ENCODE peak calls at places on chromosomes 3 and 15, in seven cellular contexts. One of them, this sample, is unnamed.

GRCh38 chr15:66459818-66460615 is 37.5 kb downstream of the SNAPC5 start:
- DNase-seq in Panc1: no peak
- DNase-seq in H1: no peak
- DNase-seq in HepG2: no peak
- DNase-seq in HCT116: no peak
- DNase-seq in K562: no peak
- DNase-seq in GM12878: no peak
- DNase-seq in this sample: no peak

GRCh38 chr15:52128568-52128967 is 16.0 kb upstream of the BCL2L10 start:
- DNase-seq in Panc1: no peak
- DNase-seq in H1: no peak
- DNase-seq in HepG2: no peak
- DNase-seq in HCT116: no peak
- DNase-seq in K562: no peak
- DNase-seq in GM12878: no peak
- DNase-seq in this sample: no peak

GRCh38 chr3:64129581-64129980 is 95.7 kb downstream of the PRICKLE2 start:
- DNase-seq in Panc1: no peak
- DNase-seq in H1: no peak
- DNase-seq in HepG2: no peak
- DNase-seq in HCT116: no peak
- DNase-seq in K562: no peak
- DNase-seq in GM12878: no peak
- DNase-seq in this sample: no peak

GRCh38 chr15:92616621-92617179 is 38.9 kb downstream of the FAM174B start:
- DNase-seq in Panc1: no peak
- DNase-seq in H1: no peak
- DNase-seq in HepG2: no peak
- DNase-seq in HCT116: no peak
- DNase-seq in K562: peak
- DNase-seq in GM12878: no peak
- DNase-seq in this sample: no peak

GRCh38 chr15:43132830-43133428 is 457 bp upstream of the TMEM62 start:
- DNase-seq in Panc1: no peak
- DNase-seq in H1: no peak
- DNase-seq in HepG2: no peak
- DNase-seq in HCT116: no peak
- DNase-seq in K562: no peak
- DNase-seq in GM12878: no peak
- DNase-seq in this sample: peak

GRCh38 chr15:40931300-40932142 is 2.4 kb downstream of the DLL4 start:
- DNase-seq in Panc1: no peak
- DNase-seq in H1: no peak
- DNase-seq in HepG2: no peak
- DNase-seq in HCT116: no peak
- DNase-seq in K562: no peak
- DNase-seq in GM12878: no peak
- DNase-seq in this sample: peak

GRCh38 chr3:106560451-106560966 is 691.7 kb upstream of the CBLB start:
- DNase-seq in Panc1: no peak
- DNase-seq in H1: no peak
- DNase-seq in HepG2: no peak
- DNase-seq in HCT116: no peak
- DNase-seq in K562: no peak
- DNase-seq in GM12878: no peak
- DNase-seq in this sample: no peak

GRCh38 chr3:142459929-142460328 is 12.1 kb upstream of the XRN1 start:
- DNase-seq in Panc1: no peak
- DNase-seq in H1: no peak
- DNase-seq in HepG2: no peak
- DNase-seq in HCT116: no peak
- DNase-seq in K562: no peak
- DNase-seq in GM12878: no peak
- DNase-seq in this sample: no peak

GRCh38 chr3:33941804-33942203 is 143.4 kb downstream of the PDCD6IP start:
- DNase-seq in Panc1: no peak
- DNase-seq in H1: no peak
- DNase-seq in HepG2: no peak
- DNase-seq in HCT116: no peak
- DNase-seq in K562: no peak
- DNase-seq in GM12878: peak
- DNase-seq in this sample: no peak

GRCh38 chr15:95760508-95760907 is 570.0 kb upstream of the NR2F2 start:
- DNase-seq in Panc1: peak
- DNase-seq in H1: peak
- DNase-seq in HepG2: peak
- DNase-seq in HCT116: no peak
- DNase-seq in K562: no peak
- DNase-seq in GM12878: no peak
- DNase-seq in this sample: no peak

GRCh38 chr3:43343185-43343584 is 56.8 kb downstream of the SNRK start:
- DNase-seq in Panc1: no peak
- DNase-seq in H1: no peak
- DNase-seq in HepG2: no peak
- DNase-seq in HCT116: no peak
- DNase-seq in K562: no peak
- DNase-seq in GM12878: no peak
- DNase-seq in this sample: no peak

GRCh38 chr15:58228708-58229107 is 90.5 kb downstream of the AQP9 start:
- DNase-seq in Panc1: no peak
- DNase-seq in H1: no peak
- DNase-seq in HepG2: no peak
- DNase-seq in HCT116: no peak
- DNase-seq in K562: no peak
- DNase-seq in GM12878: no peak
- DNase-seq in this sample: no peak

GRCh38 chr3:11634081-11634635 is 9.6 kb downstream of the VGLL4 start:
- DNase-seq in Panc1: no peak
- DNase-seq in H1: no peak
- DNase-seq in HepG2: no peak
- DNase-seq in HCT116: no peak
- DNase-seq in K562: no peak
- DNase-seq in GM12878: no peak
- DNase-seq in this sample: no peak

DNA sequence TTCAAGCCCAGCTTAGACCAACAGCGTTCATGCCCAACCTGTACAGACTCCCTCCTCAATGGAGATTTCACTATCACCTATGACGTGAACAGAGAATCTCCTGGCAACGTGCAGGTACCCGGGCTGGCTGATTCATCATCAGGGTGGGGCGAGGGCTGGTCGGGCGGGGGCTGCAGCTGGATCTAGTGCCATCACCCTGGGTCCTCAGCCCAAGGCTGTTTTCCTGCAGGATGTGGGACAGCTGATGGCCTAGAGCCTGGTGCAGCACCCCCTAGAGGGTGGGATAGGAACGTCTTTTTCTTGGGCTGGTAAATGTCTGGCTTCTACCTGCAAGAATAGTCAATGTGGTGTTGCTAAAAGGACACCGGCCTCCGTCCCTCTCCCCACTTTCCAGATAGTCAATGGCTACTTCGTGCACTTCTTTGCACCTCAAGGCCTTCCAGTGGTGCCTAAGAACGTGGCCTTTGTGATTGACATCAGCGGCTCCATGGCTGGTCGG is 4.4 kb downstream of the ITIH3 start:
- DNase-seq in Panc1: peak
- DNase-seq in H1: peak
- DNase-seq in HepG2: peak
- DNase-seq in HCT116: peak
- DNase-seq in K562: peak
- DNase-seq in GM12878: no peak
- DNase-seq in this sample: peak
- TF ChIP-seq SIN3A in Panc1: no peak
- TF ChIP-seq SIN3A in H1: no peak
- TF ChIP-seq SIN3A in HepG2: no peak
- TF ChIP-seq SIN3A in HCT116: no peak
- TF ChIP-seq SIN3A in K562: no peak
- TF ChIP-seq SIN3A in GM12878: no peak
- TF ChIP-seq SIN3A in this sample: no peak

GRCh38 chr15:20345401-20345958 is 196.1 kb downstream of the GOLGA6L6 start:
- DNase-seq in Panc1: no peak
- DNase-seq in H1: no peak
- DNase-seq in HepG2: no peak
- DNase-seq in HCT116: no peak
- DNase-seq in K562: peak
- DNase-seq in GM12878: no peak
- DNase-seq in this sample: peak
- TF ChIP-seq SIN3A in Panc1: no peak
- TF ChIP-seq SIN3A in H1: no peak
- TF ChIP-seq SIN3A in HepG2: no peak
- TF ChIP-seq SIN3A in HCT116: no peak
- TF ChIP-seq SIN3A in K562: no peak
- TF ChIP-seq SIN3A in GM12878: no peak
- TF ChIP-seq SIN3A in this sample: no peak

GRCh38 chr3:5187152-5187919 is at the start of gene EDEM1:
- DNase-seq in Panc1: peak
- DNase-seq in H1: peak
- DNase-seq in HepG2: peak
- DNase-seq in HCT116: peak
- DNase-seq in K562: peak
- DNase-seq in GM12878: peak
- DNase-seq in this sample: peak

GRCh38 chr3:5186089-5186853 is 1.2 kb upstream of the EDEM1 start:
- DNase-seq in Panc1: no peak
- DNase-seq in H1: no peak
- DNase-seq in HepG2: no peak
- DNase-seq in HCT116: no peak
- DNase-seq in K562: no peak
- DNase-seq in GM12878: no peak
- DNase-seq in this sample: no peak

GRCh38 chr3:5186854-5187151 is 704 bp upstream of the EDEM1 start:
- DNase-seq in Panc1: no peak
- DNase-seq in H1: no peak
- DNase-seq in HepG2: peak
- DNase-seq in HCT116: no peak
- DNase-seq in K562: no peak
- DNase-seq in GM12878: no peak
- DNase-seq in this sample: peak

GRCh38 chr3:5188419-5189405 is 1.2 kb downstream of the EDEM1 start:
- DNase-seq in Panc1: no peak
- DNase-seq in H1: peak
- DNase-seq in HepG2: peak
- DNase-seq in HCT116: no peak
- DNase-seq in K562: peak
- DNase-seq in GM12878: no peak
- DNase-seq in this sample: peak

DNA sequence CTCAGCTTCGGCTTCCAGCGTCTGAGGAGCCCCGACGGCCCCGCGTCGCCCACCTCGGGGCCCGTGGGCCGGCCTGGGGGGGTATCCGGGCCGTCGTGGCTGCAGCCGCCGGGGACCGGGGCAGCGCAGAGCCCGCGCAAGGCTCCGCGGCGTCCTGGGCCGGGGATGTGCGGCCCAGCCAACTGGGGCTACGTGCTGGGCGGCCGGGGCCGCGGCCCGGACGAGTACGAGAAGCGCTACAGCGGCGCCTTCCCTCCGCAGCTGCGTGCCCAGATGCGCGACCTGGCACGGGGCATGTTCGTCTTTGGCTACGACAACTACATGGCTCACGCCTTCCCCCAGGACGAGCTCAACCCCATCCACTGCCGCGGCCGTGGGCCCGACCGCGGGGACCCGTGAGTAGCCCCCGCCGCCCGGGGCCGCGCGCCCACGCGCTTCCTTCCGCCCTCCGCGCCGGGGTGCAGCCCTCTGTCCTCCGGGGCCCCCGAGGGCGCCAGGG is 462 bp downstream of the EDEM1 start:
- DNase-seq in Panc1: no peak
- DNase-seq in H1: peak
- DNase-seq in HepG2: no peak
- DNase-seq in HCT116: no peak
- DNase-seq in K562: peak
- DNase-seq in GM12878: no peak
- DNase-seq in this sample: peak
- TF ChIP-seq SIN3A in Panc1: no peak
- TF ChIP-seq SIN3A in H1: no peak
- TF ChIP-seq SIN3A in HepG2: no peak
- TF ChIP-seq SIN3A in HCT116: no peak
- TF ChIP-seq SIN3A in K562: no peak
- TF ChIP-seq SIN3A in GM12878: no peak
- TF ChIP-seq SIN3A in this sample: no peak

GRCh38 chr3:46684881-46685280 is 8.6 kb downstream of the ALS2CL start:
- DNase-seq in Panc1: no peak
- DNase-seq in H1: no peak
- DNase-seq in HepG2: no peak
- DNase-seq in HCT116: no peak
- DNase-seq in K562: no peak
- DNase-seq in GM12878: no peak
- DNase-seq in this sample: no peak
- TF ChIP-seq SIN3A in Panc1: no peak
- TF ChIP-seq SIN3A in H1: no peak
- TF ChIP-seq SIN3A in HepG2: no peak
- TF ChIP-seq SIN3A in HCT116: no peak
- TF ChIP-seq SIN3A in K562: no peak
- TF ChIP-seq SIN3A in GM12878: no peak
- TF ChIP-seq SIN3A in this sample: no peak

GRCh38 chr3:139124197-139124596 is 79.5 kb upstream of the PRR23C start:
- DNase-seq in Panc1: no peak
- DNase-seq in H1: peak
- DNase-seq in HepG2: no peak
- DNase-seq in HCT116: no peak
- DNase-seq in K562: no peak
- DNase-seq in GM12878: no peak
- DNase-seq in this sample: no peak

GRCh38 chr3:139128803-139129202 is 84.1 kb upstream of the PRR23C start:
- DNase-seq in Panc1: no peak
- DNase-seq in H1: no peak
- DNase-seq in HepG2: no peak
- DNase-seq in HCT116: no peak
- DNase-seq in K562: no peak
- DNase-seq in GM12878: no peak
- DNase-seq in this sample: no peak

GRCh38 chr3:139130390-139131140 is 85.9 kb upstream of the PRR23C start:
- DNase-seq in Panc1: no peak
- DNase-seq in H1: no peak
- DNase-seq in HepG2: no peak
- DNase-seq in HCT116: no peak
- DNase-seq in K562: no peak
- DNase-seq in GM12878: no peak
- DNase-seq in this sample: no peak

GRCh38 chr3:139129892-139130291 is 85.2 kb upstream of the PRR23C start:
- DNase-seq in Panc1: no peak
- DNase-seq in H1: no peak
- DNase-seq in HepG2: no peak
- DNase-seq in HCT116: no peak
- DNase-seq in K562: no peak
- DNase-seq in GM12878: no peak
- DNase-seq in this sample: no peak

GRCh38 chr3:139127101-139127500 is 82.4 kb upstream of the PRR23C start:
- DNase-seq in Panc1: no peak
- DNase-seq in H1: no peak
- DNase-seq in HepG2: no peak
- DNase-seq in HCT116: no peak
- DNase-seq in K562: no peak
- DNase-seq in GM12878: no peak
- DNase-seq in this sample: no peak
- TF ChIP-seq SIN3A in Panc1: no peak
- TF ChIP-seq SIN3A in H1: no peak
- TF ChIP-seq SIN3A in HepG2: no peak
- TF ChIP-seq SIN3A in HCT116: no peak
- TF ChIP-seq SIN3A in K562: no peak
- TF ChIP-seq SIN3A in GM12878: no peak
- TF ChIP-seq SIN3A in this sample: no peak